ENCODE peak calls at places on chromosome 11, in five cellular contexts. J is activated gamma-delta T cell treated with anti-CD3 and anti-CD28 coated beads, Interleukin-2, amount 50 U/mL, for 16 hours; G is HT-29; C is mesothelial cell of epicardium; I is mammary epithelial cell. H is an unnamed sample.

GRCh38 chr11:26950260-26950719 is 43.6 kb upstream of the FIBIN start:
- DNase-seq in I (peak), J (no peak), G (no peak), C (no peak), H (no peak)

GRCh38 chr11:118916842-118917388 is 8.8 kb downstream of the BCL9L start:
- DNase-seq in I (peak), J (no peak), C (peak), G (no peak), H (peak)

GRCh38 chr11:134030853-134031252 is 38.0 kb upstream of the JAM3 start:
- DNase-seq in G (no peak), J (no peak), I (no peak), C (no peak), H (no peak)

GRCh38 chr11:88384678-88385015 is 47.1 kb upstream of the CTSC start:
- DNase-seq in I (peak), C (no peak), G (no peak), J (no peak), H (no peak)

GRCh38 chr11:45930031-45930794 is 7.8 kb downstream of the LARGE2 start:
- DNase-seq in I (peak), G (no peak), J (no peak), C (no peak), H (no peak)

GRCh38 chr11:23789938-23790371 is 706.9 kb upstream of the LUZP2 start:
- DNase-seq in J (no peak), I (no peak), G (peak), C (no peak), H (no peak)

GRCh38 chr11:44421090-44421675 is 111.2 kb upstream of the ALX4 start:
- DNase-seq in J (no peak), G (no peak), I (no peak), C (no peak), H (no peak)

GRCh38 chr11:14499178-14499559 is 442 bp downstream of the COPB1 start:
- DNase-seq in J (peak), C (peak), I (peak), G (peak), H (peak)

GRCh38 chr11:44949160-44950035 is 1.3 kb downstream of the TP53I11 start:
- DNase-seq in I (no peak), J (no peak), C (peak), G (peak), H (no peak)

GRCh38 chr11:2521081-2521480 is 76.3 kb downstream of the KCNQ1 start:
- DNase-seq in C (peak), G (no peak), I (no peak), J (no peak), H (peak)

GRCh38 chr11:111729441-111729840 is 36.7 kb downstream of the PPP2R1B start:
- DNase-seq in J (no peak), I (no peak), G (no peak), C (no peak), H (no peak)

GRCh38 chr11:34194576-34195335 is 89.3 kb downstream of the NAT10 start:
- DNase-seq in J (no peak), G (no peak), C (no peak), I (no peak), H (no peak)

GRCh38 chr11:104061851-104062521 is 25.5 kb downstream of the DDI1 start:
- DNase-seq in I (no peak), J (no peak), C (no peak), G (no peak), H (no peak)

GRCh38 chr11:91998466-91998865 is 226.2 kb upstream of the FAT3 start:
- DNase-seq in G (no peak), C (no peak), I (no peak), J (no peak), H (no peak)

GRCh38 chr11:41392591-41392990 is 66.9 kb downstream of the LRRC4C start:
- DNase-seq in J (no peak), C (no peak), I (no peak), G (no peak), H (no peak)

GRCh38 chr11:128523616-128524015 is 63.7 kb downstream of the ETS1 start:
- DNase-seq in I (peak), G (no peak), J (no peak), C (no peak), H (no peak)

GRCh38 chr11:9838961-9839360 is 175.1 kb downstream of the SWAP70 start:
- DNase-seq in I (peak), J (no peak), C (no peak), G (peak), H (no peak)

GRCh38 chr11:117087446-117087845 is 10.8 kb downstream of the SIK3 start:
- DNase-seq in J (no peak), I (no peak), G (no peak), C (no peak), H (no peak)

GRCh38 chr11:102566112-102566511 is 35.6 kb upstream of the MMP7 start:
- DNase-seq in I (no peak), J (no peak), C (no peak), G (no peak), H (no peak)

H was measured in gastrocnemius medialis.